ENCODE peak calls at places on chromosomes 2 and 18, in ten cellular contexts. W, F, I, Y, A, U, V, K, G and C are unnamed samples. For H3K27me3, the result is how much of the 10 kb centered on the place peaks cover.

GRCh38 chr2:236847538-236848263 is 238.0 kb upstream of the COPS8 start:
- DNase-seq in W (no peak), V (no peak), F (no peak), K (no peak), A (no peak), U (no peak), Y (no peak), I (no peak), G (no peak), C (no peak)

GRCh38 chr2:135121016-135121657 is 69.0 kb downstream of the RAB3GAP1 start:
- DNase-seq in K (no peak), W (no peak), G (no peak), Y (no peak), I (no peak), U (no peak), F (no peak), V (no peak), A (no peak), C (no peak)

GRCh38 chr2:112156152-112156986 is 18.2 kb downstream of the FBLN7 start:
- DNase-seq in Y (peak), W (no peak), G (no peak), F (peak), K (peak), U (no peak), I (no peak), V (no peak), A (no peak), C (no peak)

GRCh38 chr2:48540237-48540935 is 10.4 kb downstream of the STON1 start:
- DNase-seq in G (peak), F (no peak), I (no peak), V (no peak), U (no peak), A (no peak), K (no peak), W (no peak), Y (no peak), C (no peak)

GRCh38 chr2:24855703-24856102 is 62.5 kb downstream of the CENPO start:
- DNase-seq in F (no peak), K (no peak), I (peak), U (peak), Y (no peak), V (no peak), G (no peak), A (no peak), W (no peak), C (peak)

GRCh38 chr18:32289480-32290075 is 99.7 kb downstream of the MEP1B start:
- DNase-seq in V (peak), U (no peak), I (no peak), G (peak), F (peak), A (peak), K (no peak), W (peak), Y (peak), C (no peak)

GRCh38 chr18:58580623-58581022 is 48.3 kb downstream of the ALPK2 start:
- DNase-seq in U (no peak), Y (no peak), I (no peak), G (no peak), K (no peak), F (no peak), W (no peak), A (no peak), V (no peak), C (no peak)

GRCh38 chr18:73244411-73244810 is 376.6 kb upstream of the NETO1 start:
- DNase-seq in F (no peak), K (no peak), W (no peak), U (no peak), G (no peak), I (no peak), V (no peak), Y (no peak), A (no peak), C (no peak)

GRCh38 chr2:58427572-58428285 is 186.6 kb upstream of the FANCL start:
- DNase-seq in W (peak), K (no peak), Y (no peak), G (no peak), A (no peak), F (no peak), V (peak), I (peak), U (no peak), C (no peak)

GRCh38 chr2:11993749-11994148 is 247.3 kb downstream of the LPIN1 start:
- DNase-seq in Y (no peak), A (no peak), K (no peak), I (no peak), V (no peak), G (no peak), U (no peak), W (no peak), F (no peak), C (no peak)

GRCh38 chr2:48238381-48238780 is 291.6 kb upstream of the STON1 start:
- DNase-seq in Y (no peak), A (no peak), V (no peak), W (no peak), K (no peak), U (no peak), I (no peak), F (no peak), G (no peak), C (no peak)

GRCh38 chr2:20188851-20189250 is 36.1 kb downstream of the SDC1 start:
- DNase-seq in F (no peak), V (no peak), W (no peak), A (no peak), G (no peak), U (no peak), Y (no peak), K (no peak), I (no peak), C (no peak)

GRCh38 chr18:48735856-48736255 is 197.0 kb downstream of the CTIF start:
- DNase-seq in K (no peak), F (no peak), G (no peak), V (no peak), I (no peak), A (no peak), W (no peak), U (no peak), Y (no peak), C (peak)

GRCh38 chr2:156955701-156956100 is 301.8 kb upstream of the GALNT5 start:
- DNase-seq in U (no peak), W (no peak), G (no peak), F (no peak), A (no peak), I (no peak), K (no peak), V (no peak), Y (no peak), C (no peak)
- H3K27ac ChIP-seq in U (no peak), W (no peak), G (no peak), F (no peak), A (no peak), I (no peak), K (no peak), V (no peak), Y (no peak), C (no peak)

GRCh38 chr2:239724851-239725550 is 300.1 kb downstream of the NDUFA10 start:
- DNase-seq in V (no peak), Y (no peak), U (no peak), A (no peak), I (no peak), W (no peak), F (no peak), G (no peak), K (peak), C (no peak)

GRCh38 chr2:239722760-239723448 is 302.2 kb downstream of the NDUFA10 start:
- DNase-seq in K (peak), W (no peak), U (no peak), I (no peak), Y (no peak), G (no peak), V (no peak), F (no peak), A (no peak), C (peak)

GRCh38 chr2:239721991-239722759 is 303.0 kb downstream of the NDUFA10 start:
- DNase-seq in U (no peak), I (no peak), Y (no peak), F (no peak), V (no peak), A (no peak), G (no peak), K (peak), W (no peak), C (peak)

GRCh38 chr2:239724194-239724849 is 300.8 kb downstream of the NDUFA10 start:
- DNase-seq in G (no peak), F (no peak), W (no peak), A (no peak), V (no peak), K (peak), Y (no peak), I (no peak), U (no peak), C (peak)

DNA sequence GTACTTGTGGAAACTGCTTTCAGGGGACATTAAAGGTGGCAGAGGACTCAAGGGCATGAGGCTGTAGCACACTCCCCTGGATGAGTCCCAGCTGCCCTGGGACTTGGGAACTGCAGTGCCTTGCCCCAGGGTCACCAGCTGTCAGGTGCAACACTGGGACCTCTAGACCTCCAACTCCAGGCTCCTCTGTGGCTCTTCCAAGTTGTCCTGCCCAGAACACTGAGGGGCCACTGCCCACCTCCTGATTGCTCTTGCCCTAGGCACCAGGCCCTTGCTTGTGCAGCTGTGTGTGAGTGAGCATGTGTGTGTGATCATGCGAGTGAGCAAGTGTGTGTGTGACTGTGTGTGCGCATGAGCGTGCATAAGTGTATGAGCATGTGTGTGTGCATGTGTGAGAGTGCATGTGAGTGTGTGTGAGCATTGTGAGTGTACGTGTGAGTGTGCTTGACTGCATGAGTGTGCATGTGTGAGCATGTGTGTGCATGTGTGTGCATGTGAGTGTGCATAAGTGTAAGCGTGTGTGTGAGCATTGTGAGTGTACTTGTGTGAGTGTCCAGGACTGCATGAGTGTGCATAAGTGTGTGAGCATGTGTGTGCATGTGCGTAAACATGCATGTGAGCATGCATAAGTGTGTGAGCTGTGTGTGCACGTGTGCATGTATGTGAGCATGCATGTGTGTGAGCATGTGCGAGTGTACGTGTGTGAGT is 301.5 kb downstream of the NDUFA10 start:
- DNase-seq in G (no peak), W (no peak), V (no peak), U (no peak), A (no peak), F (no peak), I (no peak), K (peak), Y (no peak), C (peak)
- H3K27me3 ChIP-seq in G (under half), W (under half), V (under half), U (under half), A (under half), F (under half), I (under half), K (under half), Y (under half), C (under half)

GRCh38 chr2:234993547-234993981 is 41.7 kb downstream of the SH3BP4 start:
- DNase-seq in V (no peak), I (no peak), G (no peak), K (no peak), W (peak), U (no peak), Y (no peak), F (no peak), A (no peak), C (no peak)
- H3K27ac ChIP-seq in V (no peak), I (no peak), G (no peak), K (no peak), W (peak), U (no peak), Y (no peak), F (no peak), A (no peak), C (no peak)

GRCh38 chr2:197248001-197248401 is 62.6 kb downstream of the ANKRD44 start:
- DNase-seq in G (no peak), I (no peak), Y (no peak), V (no peak), K (no peak), F (no peak), U (no peak), A (no peak), W (no peak), C (no peak)
- H3K27me3 ChIP-seq in G (under half), I (under half), Y (under half), V (under half), K (under half), F (under half), U (under half), A (under half), W (under half), C (under half)

GRCh38 chr2:70676301-70677035 is 91.5 kb downstream of the ADD2 start:
- DNase-seq in U (no peak), W (no peak), A (no peak), G (no peak), V (no peak), Y (no peak), F (no peak), I (no peak), K (peak), C (no peak)
- H3K27ac ChIP-seq in U (no peak), W (no peak), A (no peak), G (no peak), V (no peak), Y (no peak), F (no peak), I (no peak), K (no peak), C (no peak)

DNA sequence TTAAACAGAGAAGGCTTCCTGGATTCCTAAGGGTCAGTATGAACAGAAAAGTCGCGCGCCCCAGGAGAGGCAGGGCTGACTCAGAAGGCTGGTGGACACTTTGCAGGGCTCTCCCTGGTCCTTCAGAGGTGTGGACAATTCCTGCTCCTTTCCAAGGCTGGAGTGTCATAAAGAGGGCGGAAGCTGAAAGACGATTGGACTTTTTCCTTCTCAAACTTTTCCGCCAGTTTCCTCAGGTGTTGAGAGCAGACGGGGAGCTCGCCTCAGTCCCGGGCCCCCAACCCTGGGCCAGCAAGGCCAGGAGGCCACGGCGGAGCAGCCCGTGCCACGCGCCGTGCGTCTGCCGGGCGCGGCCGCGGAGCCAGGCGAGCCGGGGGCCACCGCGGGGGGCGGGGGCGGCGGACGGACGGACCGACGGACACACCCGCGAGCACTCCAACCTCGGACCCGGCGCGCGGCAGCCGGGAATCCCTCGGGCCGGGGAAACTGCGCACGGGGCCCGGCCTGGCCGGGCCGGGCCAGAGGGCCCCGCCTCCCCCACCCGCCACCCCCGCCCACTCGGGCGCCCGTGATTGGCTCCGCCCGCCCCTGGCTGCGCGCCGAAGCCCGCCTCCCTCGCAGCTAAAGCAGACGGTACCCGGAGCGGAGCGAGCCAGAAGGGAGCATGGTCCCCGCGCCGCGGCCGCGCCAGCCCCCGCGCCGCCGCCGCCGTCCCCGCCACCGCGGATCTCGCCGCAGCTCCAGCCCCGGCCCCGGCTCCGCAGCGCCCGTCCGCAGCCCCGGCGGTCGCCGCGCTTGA is at the start of gene KLHL29:
- DNase-seq in G (peak), I (peak), W (peak), V (peak), K (peak), F (peak), U (peak), A (peak), Y (peak), C (peak)
- H3K27me3 ChIP-seq in G (under half), I (under half), W (under half), V (under half), K (under half), F (under half), U (under half), A (under half), Y (under half), C (under half)